ENCODE peak calls at places on chromosomes 12 and 14, in seven cellular contexts. Z is KBM-7; Y is IMR-90; T is activated CD4-positive, alpha-beta T cell treated with anti-CD3 and anti-CD28 coated beads for 36 hours; C is activated naive CD4-positive, alpha-beta T cell treated with anti-CD3 and anti-CD28 coated beads, Interleukin-2, amount 50 U/mL, for 72 hours; H is WERI-Rb-1; F is hippocampal formation. M is an unnamed sample.

GRCh38 chr12:50375802-50376201 is 20.6 kb downstream of the FAM186A start:
- DNase-seq in Z (no peak), Y (no peak), T (no peak), C (no peak), H (no peak), F (no peak), M (no peak)

GRCh38 chr12:132162508-132163031 is 18.3 kb downstream of the NOC4L start:
- DNase-seq in Z (peak; percentile 59), Y (peak; percentile 77), T (no peak), C (no peak), H (no peak), F (no peak), M (peak; percentile 67)

GRCh38 chr14:103892247-103892646 is 36.0 kb upstream of the TDRD9 start:
- DNase-seq in Z (no peak), Y (no peak), T (no peak), C (no peak), H (no peak), F (no peak), M (no peak)

GRCh38 chr14:105168979-105169507 is 467 bp upstream of the JAG2 start:
- DNase-seq in Z (peak; percentile 66), Y (no peak), T (peak; percentile 69), C (no peak), H (peak; percentile 79), F (no peak), M (no peak)

GRCh38 chr12:93197067-93197593 is 180.6 kb upstream of the NUDT4 start:
- DNase-seq in Z (no peak), Y (peak; percentile 54), T (no peak), C (no peak), H (no peak), F (no peak), M (no peak)

GRCh38 chr14:105364100-105364708 is 34.1 kb upstream of the TEX22 start:
- DNase-seq in Z (no peak), Y (peak; percentile 72), T (peak; percentile 38), C (peak; percentile 27), H (peak; percentile 45), F (no peak), M (peak; percentile 28)

GRCh38 chr14:24329736-24330135 is 5.1 kb downstream of the ADCY4 start:
- DNase-seq in Z (no peak), Y (no peak), T (peak; percentile 70), C (no peak), H (no peak), F (no peak), M (no peak)

GRCh38 chr12:754238-754816 is 1.9 kb downstream of the WNK1 start:
- DNase-seq in Z (no peak), Y (no peak), T (no peak), C (peak; percentile 21), H (peak; percentile 12), F (peak; percentile 26), M (no peak)

GRCh38 chr12:112822056-112822455 is 30.5 kb downstream of the RPH3A start:
- DNase-seq in Z (no peak), Y (no peak), T (no peak), C (no peak), H (no peak), F (no peak), M (no peak)

GRCh38 chr12:114012744-114013431 is 46.8 kb upstream of the RBM19 start:
- DNase-seq in Z (no peak), Y (no peak), T (no peak), C (no peak), H (no peak), F (no peak), M (no peak)

GRCh38 chr12:127253797-127254196 is 1013.2 kb upstream of the TMEM132C start:
- DNase-seq in Z (no peak), Y (no peak), T (no peak), C (no peak), H (no peak), F (no peak), M (no peak)

GRCh38 chr12:113757223-113758002 is 208.7 kb downstream of the RBM19 start:
- DNase-seq in Z (no peak), Y (no peak), T (no peak), C (no peak), H (no peak), F (no peak), M (no peak)

GRCh38 chr12:64820593-64820992 is 3.9 kb upstream of the TBC1D30 start:
- DNase-seq in Z (no peak), Y (no peak), T (no peak), C (no peak), H (no peak), F (no peak), M (no peak)

GRCh38 chr14:32332415-32333116 is 3.5 kb downstream of the AKAP6 start:
- DNase-seq in Z (no peak), Y (no peak), T (peak; percentile 18), C (peak; percentile 34), H (no peak), F (no peak), M (no peak)

GRCh38 chr12:132559652-132560420 is 50.5 kb downstream of the LRCOL1 start:
- DNase-seq in Z (peak; percentile 40), Y (peak; percentile 36), T (peak; percentile 69), C (peak; percentile 63), H (peak; percentile 54), F (no peak), M (no peak)

GRCh38 chr12:2248901-2249381 is 196.2 kb downstream of the CACNA1C start:
- DNase-seq in Z (no peak), Y (peak; percentile 80), T (no peak), C (no peak), H (no peak), F (no peak), M (peak; percentile 37)

M was measured in brain microvascular endothelial cell.